ENCODE peak calls at places on chromosomes 6 and 20, in five cellular contexts. F, S, B, L and I are unnamed samples.

GRCh38 chr6:125346143-125346925 is 44.6 kb upstream of the HDDC2 start:
- DNase-seq in F (peak; percentile 11), S (no peak), B (no peak), L (no peak), I (no peak)

GRCh38 chr6:25397406-25397805 is 118.2 kb downstream of the CARMIL1 start:
- DNase-seq in F (no peak), S (no peak), B (no peak), L (no peak), I (no peak)

GRCh38 chr6:97085772-97086171 is 161.2 kb downstream of the KLHL32 start:
- DNase-seq in F (no peak), S (no peak), B (no peak), L (no peak), I (no peak)

GRCh38 chr6:92122746-92123145 is 1296.6 kb downstream of the EPHA7 start:
- DNase-seq in F (no peak), S (peak; percentile 44), B (no peak), L (peak; percentile 11), I (no peak)

GRCh38 chr20:11814276-11814675 is 103.4 kb upstream of the BTBD3 start:
- DNase-seq in F (no peak), S (no peak), B (no peak), L (no peak), I (no peak)

GRCh38 chr20:14333734-14334133 is 3.7 kb downstream of the FLRT3 start:
- DNase-seq in F (no peak), S (no peak), B (no peak), L (no peak), I (no peak)

GRCh38 chr6:121451250-121451649 is 15.8 kb downstream of the GJA1 start:
- DNase-seq in F (no peak), S (peak; percentile 63), B (no peak), L (no peak), I (no peak)

GRCh38 chr6:37517411-37517812 is 17.7 kb upstream of the CCDC167 start:
- DNase-seq in F (no peak), S (no peak), B (no peak), L (no peak), I (no peak)

GRCh38 chr6:138550346-138550767 is 51.1 kb upstream of the NHSL1 start:
- DNase-seq in F (no peak), S (no peak), B (no peak), L (peak; percentile 95), I (no peak)

GRCh38 chr6:32192608-32193039 is at the start of gene GPSM3:
- DNase-seq in F (peak; percentile 59), S (peak; percentile 57), B (no peak), L (no peak), I (no peak)

GRCh38 chr6:56334937-56335336 is 87.6 kb upstream of the COL21A1 start:
- DNase-seq in F (no peak), S (peak; percentile 73), B (no peak), L (no peak), I (no peak)

GRCh38 chr20:25073544-25073943 is 8.4 kb downstream of the VSX1 start:
- DNase-seq in F (no peak), S (no peak), B (no peak), L (no peak), I (no peak)

GRCh38 chr6:45069091-45069490 is 259.0 kb upstream of the RUNX2 start:
- DNase-seq in F (no peak), S (no peak), B (no peak), L (no peak), I (no peak)

GRCh38 chr20:57590485-57591288 is 29.5 kb downstream of the ZBP1 start:
- DNase-seq in F (no peak), S (no peak), B (no peak), L (no peak), I (no peak)

GRCh38 chr6:54093306-54093705 is 17.9 kb upstream of the MLIP start:
- DNase-seq in F (no peak), S (no peak), B (no peak), L (no peak), I (no peak)

GRCh38 chr6:150631982-150632642 is 32.4 kb downstream of the PLEKHG1 start:
- DNase-seq in F (no peak), S (no peak), B (no peak), L (no peak), I (no peak)

GRCh38 chr6:129440691-129441090 is 269.3 kb downstream of the ARHGAP18 start:
- DNase-seq in F (no peak), S (peak; percentile 3), B (no peak), L (no peak), I (no peak)

GRCh38 chr6:128271527-128271926 is 248.9 kb downstream of the PTPRK start:
- DNase-seq in F (no peak), S (no peak), B (no peak), L (no peak), I (no peak)

GRCh38 chr6:24517659-24518538 is 23.1 kb downstream of the ALDH5A1 start:
- DNase-seq in F (peak; percentile 64), S (no peak), B (no peak), L (no peak), I (no peak)

GRCh38 chr20:46699651-46700359 is 9.6 kb upstream of the SLC2A10 start:
- DNase-seq in F (no peak), S (peak; percentile 30), B (no peak), L (peak; percentile 66), I (no peak)

GRCh38 chr6:169046483-169047192 is 207.0 kb downstream of the THBS2 start:
- DNase-seq in F (no peak), S (no peak), B (no peak), L (no peak), I (no peak)

GRCh38 chr6:90328004-90328403 is 31.4 kb upstream of the BACH2 start:
- DNase-seq in F (no peak), S (no peak), B (no peak), L (no peak), I (no peak)

GRCh38 chr6:140806431-140806830 is 1326.3 kb upstream of the GJE1 start:
- DNase-seq in F (no peak), S (no peak), B (no peak), L (no peak), I (no peak)

GRCh38 chr6:141790921-141791320 is 341.8 kb upstream of the GJE1 start:
- DNase-seq in F (no peak), S (no peak), B (no peak), L (no peak), I (no peak)

GRCh38 chr20:50930139-50931047 is 844 bp downstream of the ADNP start:
- DNase-seq in F (no peak), S (no peak), B (no peak), L (no peak), I (no peak)

GRCh38 chr6:128899651-128900050 is 16.7 kb downstream of the LAMA2 start:
- DNase-seq in F (no peak), S (no peak), B (no peak), L (no peak), I (no peak)

GRCh38 chr6:31112478-31112877 is at the start of gene C6orf15:
- DNase-seq in F (no peak), S (no peak), B (no peak), L (no peak), I (no peak)

DNA sequence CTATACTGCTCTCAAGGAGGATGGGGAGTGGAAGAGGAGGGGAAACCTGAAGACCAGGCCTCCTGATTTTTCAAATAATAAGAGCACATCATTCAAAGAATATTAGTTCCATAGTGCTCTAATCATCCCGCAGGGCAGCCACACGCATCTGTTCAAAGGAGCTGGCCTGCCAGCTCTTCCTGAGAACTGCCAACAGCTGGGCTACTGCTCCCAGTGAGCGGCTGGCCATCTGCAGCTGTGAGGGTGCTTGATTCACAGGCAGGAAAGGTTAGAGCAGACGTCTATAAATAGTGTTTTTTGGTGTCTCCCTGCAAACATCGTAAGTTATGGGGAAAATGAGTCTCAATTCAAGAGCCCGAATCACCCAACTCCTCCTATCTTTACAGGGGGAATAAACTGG is 17.3 kb downstream of the NSFL1C start:
- DNase-seq in F (no peak), S (no peak), B (no peak), L (no peak), I (no peak)
- H3K36me3 ChIP-seq in F (peaks cover 46% of the 10 kb centered on the region), S (peaks cover 68% of the 10 kb centered on the region), B (peaks cover 78% of the 10 kb centered on the region), L (peaks cover 67% of the 10 kb centered on the region), I (peaks cover 100% of the 10 kb centered on the region)

GRCh38 chr20:62900052-62900691 is 26.1 kb downstream of the DIDO1 start:
- DNase-seq in F (no peak), S (peak; percentile 73), B (peak; percentile 23), L (peak; percentile 82), I (peak; percentile 88)
- TF ChIP-seq POLR2A in F (peak; percentile 74), S (no peak), B (no peak), L (peak; percentile 78), I (no peak)

GRCh38 chr6:3355358-3356055 is 96.8 kb downstream of the PSMG4 start:
- DNase-seq in F (no peak), S (peak; percentile 69), B (no peak), L (no peak), I (no peak)
- TF ChIP-seq POLR2AphosphoS5 in F (no peak), S (no peak), B (no peak), L (no peak), I (no peak)

GRCh38 chr20:32378461-32378860 is 20.3 kb downstream of the ASXL1 start:
- DNase-seq in F (no peak), S (peak; percentile 54), B (no peak), L (no peak), I (no peak)
- H3K36me3 ChIP-seq in F (peaks cover 14% of the 10 kb centered on the region), S (no peaks in the 10 kb centered on the region), B (no peaks in the 10 kb centered on the region), L (peaks cover 15% of the 10 kb centered on the region), I (peaks cover 23% of the 10 kb centered on the region)

DNA sequence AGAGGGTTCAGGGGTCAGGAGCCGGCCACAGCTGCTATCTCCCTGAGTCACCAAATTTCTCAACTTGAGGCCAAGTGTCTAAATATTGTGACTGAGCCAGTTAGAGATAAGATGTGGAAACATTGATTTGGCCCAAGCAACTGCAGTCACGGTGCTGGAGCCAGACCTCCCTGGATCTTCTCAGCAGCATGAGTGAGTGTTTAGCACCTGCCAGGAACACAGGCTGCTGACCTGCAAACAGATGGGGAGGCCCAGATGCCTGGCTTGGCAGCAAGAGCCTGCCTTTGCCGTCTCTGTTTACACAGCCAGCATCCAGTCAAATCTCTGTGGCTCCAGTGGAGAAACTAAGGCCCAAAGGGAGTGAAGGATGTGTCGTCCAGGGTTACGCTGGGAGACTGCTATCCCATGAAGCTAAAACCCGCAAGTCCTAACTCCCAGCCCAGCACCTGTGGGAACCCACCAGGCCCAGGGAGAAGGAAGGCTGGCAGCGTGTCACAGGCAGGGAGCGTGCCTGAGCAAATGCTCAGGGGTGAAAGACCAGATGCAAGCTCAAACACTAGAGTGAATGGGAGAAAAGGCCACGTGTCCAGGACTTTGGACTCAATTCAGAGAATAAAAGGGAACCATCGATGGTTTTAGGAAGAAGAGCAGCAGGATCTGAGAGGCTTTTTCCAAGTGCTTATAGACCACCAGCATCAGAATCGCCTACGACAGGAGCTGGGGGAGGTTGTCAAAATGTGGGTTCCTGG is 15.9 kb upstream of the PTGIS start:
- DNase-seq in F (no peak), S (peak; percentile 92), B (no peak), L (peak; percentile 97), I (no peak)
- TF ChIP-seq POLR2A in F (no peak), S (no peak), B (no peak), L (peak; percentile 80), I (no peak)

GRCh38 chr20:48332555-48332954 is 495.2 kb downstream of the PREX1 start:
- DNase-seq in F (no peak), S (no peak), B (no peak), L (no peak), I (no peak)
- TF ChIP-seq POLR2AphosphoS5 in F (no peak), S (no peak), B (no peak), L (no peak), I (no peak)

GRCh38 chr6:19712998-19713397 is 124.2 kb upstream of the ID4 start:
- DNase-seq in F (no peak), S (no peak), B (no peak), L (no peak), I (no peak)
- H3K36me3 ChIP-seq in F (no peaks in the 10 kb centered on the region), S (no peaks in the 10 kb centered on the region), B (no peaks in the 10 kb centered on the region), L (no peaks in the 10 kb centered on the region), I (no peaks in the 10 kb centered on the region)